ENCODE peak calls at places on chromosomes 4 and X, in six cellular contexts. M is lower leg skin, H is fibroblast of the aortic adventitia, I is HFFc6, F is fibroblast of pulmonary artery, W is body of pancreas. V is an unnamed sample.

GRCh38 chrX:4825550-4825949 is 1112.1 kb upstream of the PRKX start:
- DNase-seq in H (no peak), F (no peak), M (no peak), I (no peak), W (no peak), V (no peak)

GRCh38 chr4:80266267-80266901 is at the start of gene FGF5:
- DNase-seq in I (peak), F (peak), H (peak), M (no peak), W (peak), V (peak)

GRCh38 chr4:41361831-41362646 is 105.3 kb downstream of the UCHL1 start:
- DNase-seq in I (no peak), M (no peak), W (no peak), F (no peak), H (no peak), V (no peak)

GRCh38 chrX:154840856-154841255 is 6.4 kb upstream of the SMIM9 start:
- DNase-seq in H (peak), I (peak), W (no peak), M (no peak), F (peak), V (peak)

GRCh38 chrX:111376897-111377601 is 34.9 kb downstream of the DCX start:
- DNase-seq in H (no peak), W (no peak), I (no peak), M (no peak), F (no peak), V (no peak)

GRCh38 chrX:24928114-24928513 is 87.7 kb downstream of the ARX start:
- DNase-seq in W (no peak), M (no peak), F (no peak), I (no peak), H (no peak), V (no peak)

GRCh38 chrX:69015564-69016218 is 149.6 kb downstream of the PJA1 start:
- DNase-seq in F (peak), H (no peak), W (no peak), M (peak), I (no peak), V (no peak)

GRCh38 chrX:67346667-67347066 is 197.2 kb upstream of the AR start:
- DNase-seq in F (no peak), I (no peak), M (no peak), W (peak), H (no peak), V (no peak)

GRCh38 chr4:56261027-56261426 is 126.3 kb downstream of the AASDH start:
- DNase-seq in W (no peak), F (no peak), H (no peak), I (no peak), M (no peak), V (no peak)

GRCh38 chr4:149701733-149702132 is 113.9 kb downstream of the IQCM start:
- DNase-seq in M (no peak), W (no peak), H (no peak), I (no peak), F (no peak), V (no peak)

GRCh38 chr4:2071912-2072867 is 13.1 kb downstream of the NAT8L start:
- DNase-seq in F (no peak), W (peak), H (no peak), M (no peak), I (no peak), V (no peak)

GRCh38 chr4:78520808-78521226 is 30.8 kb upstream of the ANXA3 start:
- DNase-seq in F (peak), I (no peak), M (no peak), H (peak), W (no peak), V (no peak)

GRCh38 chrX:107465932-107466620 is 16.6 kb downstream of the FRMPD3 start:
- DNase-seq in H (no peak), F (no peak), W (no peak), M (no peak), I (no peak), V (no peak)

GRCh38 chr4:151524610-151525009 is 115.6 kb downstream of the FHIP1A start:
- DNase-seq in I (no peak), M (no peak), W (no peak), H (no peak), F (no peak), V (no peak)

GRCh38 chr4:30182786-30183185 is 537.4 kb upstream of the PCDH7 start:
- DNase-seq in W (no peak), F (no peak), I (no peak), M (no peak), H (no peak), V (no peak)

GRCh38 chr4:154082760-154083530 is 294.1 kb upstream of the SFRP2 start:
- DNase-seq in F (no peak), I (no peak), H (no peak), M (no peak), W (no peak), V (peak)

GRCh38 chrX:48487362-48487785 is 11.4 kb downstream of the FTSJ1 start:
- DNase-seq in H (peak), M (no peak), F (peak), I (peak), W (no peak), V (peak)

GRCh38 chr4:174794706-174795105 is 34.3 kb downstream of the GLRA3 start:
- DNase-seq in W (no peak), H (no peak), I (no peak), F (no peak), M (no peak), V (peak)

GRCh38 chr4:139875456-139875855 is 209.8 kb downstream of the MGST2 start:
- DNase-seq in H (no peak), W (no peak), I (no peak), F (no peak), M (no peak), V (no peak)

GRCh38 chr4:152079543-152080293 is 318.9 kb upstream of the GATB start:
- DNase-seq in M (no peak), I (no peak), F (no peak), H (no peak), W (no peak), V (no peak)

GRCh38 chr4:150216725-150217124 is 138.5 kb downstream of the DCLK2 start:
- DNase-seq in W (no peak), H (no peak), M (no peak), F (no peak), I (no peak), V (no peak)

GRCh38 chr4:104591505-104591904 is 96.8 kb upstream of the CXXC4 start:
- DNase-seq in I (no peak), H (no peak), M (no peak), F (peak), W (peak), V (no peak)

GRCh38 chr4:98710831-98711230 is 52.4 kb upstream of the TSPAN5 start:
- DNase-seq in H (no peak), M (no peak), W (no peak), F (peak), I (peak), V (no peak)

GRCh38 chr4:174523003-174523693 is 860 bp upstream of the HPGD start:
- DNase-seq in F (no peak), I (no peak), M (peak), H (peak), W (no peak), V (no peak)

GRCh38 chrX:1325515-1326116 is 11.0 kb upstream of the IL3RA start:
- DNase-seq in F (no peak), W (no peak), H (no peak), I (no peak), M (no peak), V (no peak)

GRCh38 chrX:103157511-103158316 is 57.2 kb upstream of the BEX4 start:
- DNase-seq in M (no peak), H (peak), F (peak), I (peak), W (peak), V (peak)

GRCh38 chr4:113222006-113222405 is 172.6 kb downstream of the ANK2 start:
- DNase-seq in W (no peak), I (peak), F (peak), M (no peak), H (peak), V (no peak)

GRCh38 chr4:113223001-113223400 is 173.5 kb downstream of the ANK2 start:
- DNase-seq in F (no peak), H (no peak), I (peak), W (no peak), M (no peak), V (no peak)

GRCh38 chr4:113222431-113222979 is 173.1 kb downstream of the ANK2 start:
- DNase-seq in M (no peak), F (peak), W (no peak), I (peak), H (peak), V (no peak)
- TF ChIP-seq CTCF in M (no peak), F (no peak), W (no peak), I (peak), H (no peak), V (no peak)

GRCh38 chrX:113743069-113743468 is 840.8 kb upstream of the HTR2C start:
- DNase-seq in M (no peak), H (no peak), I (no peak), F (no peak), W (no peak), V (no peak)

GRCh38 chrX:113747274-113747973 is 836.5 kb upstream of the HTR2C start:
- DNase-seq in F (no peak), H (no peak), I (no peak), M (no peak), W (no peak), V (no peak)

DNA sequence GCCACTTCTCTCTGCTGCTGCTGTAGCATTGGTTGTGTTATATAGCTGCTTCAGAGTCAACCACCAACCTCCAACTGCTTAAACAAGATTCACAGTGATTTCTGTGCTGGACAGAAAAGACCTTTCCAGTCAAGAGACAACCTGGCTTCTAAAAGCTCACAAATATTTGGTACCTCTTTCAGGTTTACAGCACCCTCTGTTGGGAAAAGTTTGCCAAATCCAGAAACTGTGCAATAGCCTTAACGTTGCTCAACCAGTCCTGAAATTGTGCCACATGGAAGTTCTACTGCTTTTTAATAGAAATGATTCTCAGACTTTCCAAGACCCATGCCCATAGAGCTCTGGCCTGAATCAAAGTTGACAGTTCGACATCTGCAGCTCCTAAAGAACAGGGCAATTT is 842.1 kb upstream of the HTR2C start:
- DNase-seq in I (no peak), M (no peak), H (peak), W (no peak), F (peak), V (peak)
- TF ChIP-seq CTCF in I (no peak), M (no peak), H (no peak), W (no peak), F (peak), V (no peak)

DNA sequence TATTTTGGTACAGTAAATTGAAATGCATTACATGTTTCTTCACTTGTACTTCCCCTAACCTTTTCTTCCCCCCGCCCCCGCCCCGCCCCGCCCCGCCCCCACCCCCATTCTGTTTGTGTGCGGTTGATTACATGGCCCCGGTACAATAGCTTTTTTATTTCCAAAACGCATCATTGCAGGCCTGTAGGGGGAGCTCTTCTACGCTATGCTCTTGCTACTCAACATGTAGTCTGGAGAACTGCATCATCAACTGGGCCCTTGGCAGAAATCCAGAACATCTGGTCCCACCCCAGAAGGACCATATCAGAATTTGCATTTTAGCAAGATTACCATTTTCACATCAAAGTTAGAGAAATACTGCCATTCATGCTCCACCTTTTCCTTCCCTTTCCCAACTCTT is 333.3 kb upstream of the DDX53 start:
- DNase-seq in I (no peak), M (no peak), H (peak), F (peak), W (no peak), V (no peak)
- TF ChIP-seq CTCF in I (peak), M (no peak), H (peak), F (peak), W (no peak), V (no peak)

DNA sequence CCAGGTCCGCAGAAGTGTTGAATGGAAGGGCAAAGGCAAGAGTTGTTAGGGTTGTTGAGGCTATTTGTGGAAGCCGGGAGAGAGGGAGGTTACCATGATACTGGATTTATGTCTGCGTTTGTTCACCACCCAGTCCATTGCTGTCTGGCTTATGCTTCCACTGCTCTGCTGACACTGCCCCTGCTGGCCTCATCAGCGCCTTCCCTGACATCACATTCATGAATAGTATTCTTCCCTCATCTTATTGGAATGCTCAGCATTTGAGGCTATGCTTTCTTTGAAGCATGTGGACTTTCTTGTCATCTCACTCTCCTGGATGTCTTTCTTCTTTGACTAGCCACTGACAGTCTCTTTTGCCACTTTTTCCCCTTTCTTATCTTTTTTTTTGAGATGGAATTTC is 10.3 kb downstream of the GNL3L start:
- DNase-seq in W (no peak), M (no peak), I (peak), F (peak), H (peak), V (no peak)
- TF ChIP-seq CTCF in W (no peak), M (no peak), I (peak), F (peak), H (peak), V (no peak)

GRCh38 chr4:106208481-106209460 is 107.2 kb downstream of the TBCK start:
- DNase-seq in H (no peak), M (peak), F (no peak), I (no peak), W (no peak), V (no peak)
- TF ChIP-seq CTCF in H (no peak), M (no peak), F (no peak), I (no peak), W (no peak), V (no peak)

GRCh38 chrX:43333543-43333942 is 322.6 kb upstream of the MAOA start:
- DNase-seq in F (peak), W (no peak), H (no peak), M (no peak), I (no peak), V (no peak)
- TF ChIP-seq CTCF in F (no peak), W (no peak), H (no peak), M (no peak), I (no peak), V (no peak)